ENCODE peak calls at places on chromosomes 5 and 9, in four cellular contexts. W, V, J and S are unnamed samples.

GRCh38 chr5:9865574-9865973 is 235.4 kb upstream of the TAS2R1 start:
- DNase-seq in W (no peak), V (no peak), J (no peak), S (no peak)

GRCh38 chr9:111637421-111637950 is 6.4 kb downstream of the DNAJC25 start:
- DNase-seq in W (no peak), V (no peak), J (no peak), S (no peak)

GRCh38 chr5:179269781-179270543 is 75.3 kb downstream of the ADAMTS2 start:
- DNase-seq in W (peak; percentile 74), V (no peak), J (no peak), S (no peak)

GRCh38 chr5:83337453-83338035 is 134.0 kb upstream of the VCAN start:
- DNase-seq in W (no peak), V (peak; percentile 58), J (no peak), S (no peak)

GRCh38 chr5:57298295-57298984 is 124.6 kb downstream of the GPBP1 start:
- DNase-seq in W (peak; percentile 45), V (peak; percentile 84), J (peak; percentile 82), S (peak; percentile 85)

GRCh38 chr9:31588756-31589155 is 795.7 kb upstream of the ACO1 start:
- DNase-seq in W (no peak), V (no peak), J (no peak), S (no peak)

GRCh38 chr9:97394881-97395280 is 17.0 kb upstream of the TDRD7 start:
- DNase-seq in W (no peak), V (no peak), J (no peak), S (no peak)

GRCh38 chr5:143448518-143448917 is 45.0 kb upstream of the NR3C1 start:
- DNase-seq in W (no peak), V (no peak), J (peak; percentile 2), S (no peak)

GRCh38 chr5:16538001-16538400 is 72.4 kb upstream of the ZNF622 start:
- DNase-seq in W (no peak), V (no peak), J (no peak), S (no peak)

GRCh38 chr5:26482817-26483375 is 555.5 kb downstream of the CDH9 start:
- DNase-seq in W (peak; percentile 63), V (no peak), J (peak; percentile 4), S (peak; percentile 43)

GRCh38 chr9:4620881-4621555 is 41.1 kb upstream of the PLPP6 start:
- DNase-seq in W (no peak), V (peak; percentile 31), J (no peak), S (no peak)

GRCh38 chr9:1726993-1727759 is 288.0 kb upstream of the SMARCA2 start:
- DNase-seq in W (peak; percentile 16), V (no peak), J (no peak), S (no peak)

GRCh38 chr5:159343295-159344094 is 13.2 kb upstream of the IL12B start:
- DNase-seq in W (no peak), V (no peak), J (no peak), S (peak; percentile 24)

GRCh38 chr9:113463418-113464285 is at the start of gene RGS3:
- DNase-seq in W (no peak), V (no peak), J (peak; percentile 42), S (peak; percentile 68)

GRCh38 chr9:121888438-121888775 is 204.7 kb downstream of the TTLL11 start:
- DNase-seq in W (no peak), V (peak; percentile 85), J (no peak), S (peak; percentile 26)

GRCh38 chr5:157269165-157269671 is 3.3 kb downstream of the CYFIP2 start:
- DNase-seq in W (no peak), V (no peak), J (no peak), S (no peak)

GRCh38 chr9:123081824-123082223 is 48.4 kb downstream of the GPR21 start:
- DNase-seq in W (peak; percentile 25), V (peak; percentile 55), J (peak; percentile 22), S (peak; percentile 13)

GRCh38 chr5:50667079-50667652 is 729 bp downstream of the PARP8 start:
- DNase-seq in W (peak; percentile 80), V (peak; percentile 41), J (no peak), S (no peak)

GRCh38 chr5:172274951-172275753 is 8.4 kb downstream of the UBTD2 start:
- DNase-seq in W (no peak), V (no peak), J (no peak), S (no peak)

GRCh38 chr9:134375011-134375390 is 48.7 kb downstream of the RXRA start:
- DNase-seq in W (no peak), V (no peak), J (no peak), S (no peak)

GRCh38 chr5:66246621-66247020 is 102.5 kb downstream of the SREK1 start:
- DNase-seq in W (no peak), V (peak; percentile 68), J (no peak), S (peak; percentile 18)

GRCh38 chr9:4559238-4560182 is 69.2 kb downstream of the SLC1A1 start:
- DNase-seq in W (no peak), V (no peak), J (no peak), S (no peak)

GRCh38 chr5:141413540-141414069 is 818 bp downstream of the PCDHGA10 start:
- DNase-seq in W (no peak), V (no peak), J (peak; percentile 7), S (no peak)

GRCh38 chr5:38752622-38753021 is 93.2 kb upstream of the OSMR start:
- DNase-seq in W (peak; percentile 22), V (no peak), J (no peak), S (no peak)

GRCh38 chr5:59401637-59402036 is 491.9 kb downstream of the PDE4D start:
- DNase-seq in W (no peak), V (no peak), J (no peak), S (no peak)

GRCh38 chr5:88677943-88678779 is 204.8 kb downstream of the MEF2C start:
- DNase-seq in W (no peak), V (no peak), J (no peak), S (no peak)

GRCh38 chr9:100756217-100756616 is 178.3 kb downstream of the CAVIN4 start:
- DNase-seq in W (no peak), V (no peak), J (no peak), S (no peak)

GRCh38 chr5:126884269-126884819 is 107.4 kb downstream of the LMNB1 start:
- DNase-seq in W (no peak), V (peak; percentile 96), J (peak; percentile 10), S (no peak)

GRCh38 chr9:69195681-69196080 is 21.6 kb downstream of the TJP2 start:
- DNase-seq in W (no peak), V (no peak), J (no peak), S (no peak)

GRCh38 chr5:76831108-76831447 is 12.2 kb downstream of the F2RL1 start:
- DNase-seq in W (no peak), V (peak; percentile 76), J (no peak), S (no peak)

GRCh38 chr5:114360816-114361723 is 800 bp upstream of the KCNN2 start:
- DNase-seq in W (peak; percentile 60), V (peak; percentile 35), J (no peak), S (peak; percentile 7)

GRCh38 chr9:98906273-98907040 is 37.2 kb upstream of the COL15A1 start:
- DNase-seq in W (no peak), V (peak; percentile 46), J (no peak), S (no peak)

GRCh38 chr9:96331236-96331947 is 29.4 kb upstream of the HSD17B3 start:
- DNase-seq in W (no peak), V (peak; percentile 39), J (no peak), S (no peak)

GRCh38 chr5:67255881-67256280 is 59.3 kb upstream of the CD180 start:
- DNase-seq in W (no peak), V (no peak), J (no peak), S (no peak)

DNA sequence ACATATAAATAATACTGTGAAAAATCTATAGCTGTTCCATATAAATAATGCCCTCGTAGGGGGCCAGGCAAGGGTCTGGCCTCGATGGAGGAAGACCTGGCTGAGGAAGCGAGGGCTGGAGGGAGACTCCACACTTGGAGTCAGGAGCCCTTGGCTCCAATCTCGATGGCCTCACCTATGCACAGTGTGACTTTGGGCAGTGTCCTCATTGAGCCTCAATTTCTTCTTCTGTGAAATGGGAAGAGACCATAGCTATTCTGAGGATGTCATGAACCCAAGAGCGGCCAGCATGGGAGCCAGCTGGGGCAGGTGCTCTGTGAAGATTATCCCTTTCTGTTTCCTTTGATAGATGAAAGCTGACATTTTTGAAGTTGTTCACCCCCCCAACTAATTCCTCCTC is 24.8 kb downstream of the ANGPTL2 start:
- DNase-seq in W (no peak), V (no peak), J (no peak), S (no peak)
- TF ChIP-seq RAD21 in W (no peak), V (no peak), J (no peak), S (no peak)

GRCh38 chr9:137027369-137028012 is 546 bp downstream of the ABCA2 start:
- DNase-seq in W (peak; percentile 56), V (peak; percentile 6), J (no peak), S (no peak)

GRCh38 chr9:137026384-137026783 is 1.7 kb downstream of the ABCA2 start:
- DNase-seq in W (no peak), V (no peak), J (no peak), S (no peak)

GRCh38 chr9:137023583-137023991 is 4.5 kb downstream of the ABCA2 start:
- DNase-seq in W (no peak), V (no peak), J (no peak), S (no peak)

GRCh38 chr9:137026828-137027227 is 1.2 kb downstream of the ABCA2 start:
- DNase-seq in W (no peak), V (no peak), J (no peak), S (no peak)

GRCh38 chr9:137025120-137025966 is 2.7 kb downstream of the ABCA2 start:
- DNase-seq in W (peak; percentile 90), V (no peak), J (no peak), S (no peak)
- TF ChIP-seq RAD21 in W (peak; percentile 31), V (no peak), J (no peak), S (no peak)

DNA sequence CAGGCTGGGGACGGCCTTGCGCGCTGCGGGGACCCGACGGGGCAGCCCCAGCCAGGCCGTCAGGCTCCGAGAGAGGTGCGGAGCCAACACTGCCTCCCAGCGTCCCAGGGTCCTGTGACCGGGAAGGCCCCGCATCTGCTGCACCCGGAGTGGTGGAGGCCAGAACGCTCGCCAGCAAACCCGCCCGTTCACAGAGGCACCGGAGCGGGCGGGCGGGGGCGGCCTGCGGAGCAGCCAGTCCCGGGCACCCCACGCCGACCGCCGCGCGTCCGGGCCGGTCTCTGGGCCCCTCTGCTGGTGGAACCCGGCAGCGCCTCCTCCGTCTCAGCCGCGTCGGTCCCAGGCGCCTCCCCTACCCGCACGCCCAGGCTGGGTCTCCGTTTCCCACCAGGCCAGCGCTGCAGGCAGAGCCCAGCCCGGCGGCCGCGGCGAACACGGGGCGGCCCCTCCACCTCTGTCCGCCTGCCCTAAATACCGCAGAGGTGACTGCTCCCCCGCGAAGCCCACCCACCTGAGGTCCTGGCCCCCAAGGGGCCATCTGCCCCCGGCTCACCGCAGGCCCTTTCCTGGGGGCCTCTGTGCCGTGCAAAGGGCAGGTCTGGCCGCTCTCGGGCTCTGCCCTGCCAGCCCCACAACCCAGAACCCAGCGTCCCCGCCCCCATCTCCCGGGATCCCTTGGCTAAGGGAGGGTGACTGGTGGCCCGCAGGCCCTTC is 15.9 kb downstream of the EXD3 start:
- DNase-seq in W (peak; percentile 98), V (peak; percentile 44), J (no peak), S (peak; percentile 64)
- TF ChIP-seq RAD21 in W (peak; percentile 75), V (peak; percentile 83), J (no peak), S (peak; percentile 69)

DNA sequence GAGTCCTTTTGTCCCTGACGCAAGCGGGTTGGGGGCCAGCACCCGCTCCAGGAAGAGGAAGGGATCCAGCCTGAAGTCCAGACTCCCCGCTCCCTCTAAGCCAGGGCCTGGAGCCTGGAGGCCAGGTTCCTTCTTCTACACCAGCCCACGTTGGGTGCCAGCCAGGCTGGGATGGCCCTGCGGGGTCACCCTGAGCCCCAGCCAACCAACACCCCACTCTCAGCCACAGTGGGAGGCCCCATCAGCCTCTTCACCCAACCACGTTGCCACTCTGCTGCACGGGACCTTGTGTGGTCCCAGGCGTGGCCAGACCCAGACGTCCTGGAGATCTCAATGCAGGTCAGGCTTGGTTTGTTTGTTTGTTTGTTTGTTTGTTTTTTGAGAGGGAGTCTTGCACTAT is 1.0 kb upstream of the FUT7 start:
- DNase-seq in W (no peak), V (no peak), J (no peak), S (no peak)
- TF ChIP-seq RAD21 in W (no peak), V (no peak), J (no peak), S (no peak)

GRCh38 chr9:7358876-7359275 is 440.7 kb downstream of the DMAC1 start:
- DNase-seq in W (no peak), V (no peak), J (no peak), S (no peak)
- TF ChIP-seq RAD21 in W (peak; percentile 16), V (no peak), J (no peak), S (no peak)